ENCODE peak calls at places on chromosome 5, in seven cellular contexts. One of them, this sample, is unnamed.

GRCh38 chr5:133611357-133612020 is 852 bp downstream of the FSTL4 start:
- DNase-seq in non-pigmented ciliary epithelial cell: no peak
- DNase-seq in GM12865: no peak
- DNase-seq in hippocampal formation: no peak
- DNase-seq in D341Med: peak; percentile 63
- DNase-seq in stimulated activated CD8-positive, alpha-beta memory T cell treated with anti-CD3 and anti-CD28 coated beads, Interleukin-7, amount 100 ng/mL, for 24 hours: no peak
- DNase-seq in foreskin keratinocyte: no peak
- DNase-seq in this sample: no peak

GRCh38 chr5:92963801-92964200 is 617.2 kb downstream of the NR2F1-AS1 start:
- DNase-seq in non-pigmented ciliary epithelial cell: no peak
- DNase-seq in GM12865: no peak
- DNase-seq in hippocampal formation: no peak
- DNase-seq in D341Med: no peak
- DNase-seq in stimulated activated CD8-positive, alpha-beta memory T cell treated with anti-CD3 and anti-CD28 coated beads, Interleukin-7, amount 100 ng/mL, for 24 hours: no peak
- DNase-seq in foreskin keratinocyte: no peak
- DNase-seq in this sample: no peak

GRCh38 chr5:178216779-178217178 is 12.4 kb downstream of the HNRNPAB start:
- DNase-seq in non-pigmented ciliary epithelial cell: no peak
- DNase-seq in GM12865: no peak
- DNase-seq in hippocampal formation: no peak
- DNase-seq in D341Med: no peak
- DNase-seq in stimulated activated CD8-positive, alpha-beta memory T cell treated with anti-CD3 and anti-CD28 coated beads, Interleukin-7, amount 100 ng/mL, for 24 hours: no peak
- DNase-seq in foreskin keratinocyte: no peak
- DNase-seq in this sample: no peak

GRCh38 chr5:110909950-110910349 is 161.6 kb upstream of the TSLP start:
- DNase-seq in non-pigmented ciliary epithelial cell: no peak
- DNase-seq in GM12865: no peak
- DNase-seq in hippocampal formation: no peak
- DNase-seq in D341Med: no peak
- DNase-seq in stimulated activated CD8-positive, alpha-beta memory T cell treated with anti-CD3 and anti-CD28 coated beads, Interleukin-7, amount 100 ng/mL, for 24 hours: no peak
- DNase-seq in foreskin keratinocyte: no peak
- DNase-seq in this sample: no peak

GRCh38 chr5:167797933-167798332 is 493.5 kb upstream of the WWC1 start:
- DNase-seq in non-pigmented ciliary epithelial cell: no peak
- DNase-seq in GM12865: no peak
- DNase-seq in hippocampal formation: no peak
- DNase-seq in D341Med: no peak
- DNase-seq in stimulated activated CD8-positive, alpha-beta memory T cell treated with anti-CD3 and anti-CD28 coated beads, Interleukin-7, amount 100 ng/mL, for 24 hours: no peak
- DNase-seq in foreskin keratinocyte: peak; percentile 50
- DNase-seq in this sample: no peak

GRCh38 chr5:125152036-125152435 is 405.6 kb upstream of the ZNF608 start:
- DNase-seq in non-pigmented ciliary epithelial cell: no peak
- DNase-seq in GM12865: no peak
- DNase-seq in hippocampal formation: no peak
- DNase-seq in D341Med: no peak
- DNase-seq in stimulated activated CD8-positive, alpha-beta memory T cell treated with anti-CD3 and anti-CD28 coated beads, Interleukin-7, amount 100 ng/mL, for 24 hours: no peak
- DNase-seq in foreskin keratinocyte: no peak
- DNase-seq in this sample: no peak

GRCh38 chr5:1914471-1914870 is 31.7 kb upstream of the IRX4 start:
- DNase-seq in non-pigmented ciliary epithelial cell: no peak
- DNase-seq in GM12865: no peak
- DNase-seq in hippocampal formation: no peak
- DNase-seq in D341Med: no peak
- DNase-seq in stimulated activated CD8-positive, alpha-beta memory T cell treated with anti-CD3 and anti-CD28 coated beads, Interleukin-7, amount 100 ng/mL, for 24 hours: no peak
- DNase-seq in foreskin keratinocyte: no peak
- DNase-seq in this sample: no peak

GRCh38 chr5:24347206-24347605 is 297.6 kb downstream of the CDH10 start:
- DNase-seq in non-pigmented ciliary epithelial cell: no peak
- DNase-seq in GM12865: no peak
- DNase-seq in hippocampal formation: no peak
- DNase-seq in D341Med: no peak
- DNase-seq in stimulated activated CD8-positive, alpha-beta memory T cell treated with anti-CD3 and anti-CD28 coated beads, Interleukin-7, amount 100 ng/mL, for 24 hours: no peak
- DNase-seq in foreskin keratinocyte: peak; percentile 9
- DNase-seq in this sample: no peak

GRCh38 chr5:110965773-110966581 is 105.5 kb upstream of the TSLP start:
- DNase-seq in non-pigmented ciliary epithelial cell: no peak
- DNase-seq in GM12865: no peak
- DNase-seq in hippocampal formation: peak; percentile 14
- DNase-seq in D341Med: no peak
- DNase-seq in stimulated activated CD8-positive, alpha-beta memory T cell treated with anti-CD3 and anti-CD28 coated beads, Interleukin-7, amount 100 ng/mL, for 24 hours: no peak
- DNase-seq in foreskin keratinocyte: peak; percentile 88
- DNase-seq in this sample: no peak

GRCh38 chr5:134649163-134649916 is 755 bp downstream of the SEC24A start:
- DNase-seq in non-pigmented ciliary epithelial cell: no peak
- DNase-seq in GM12865: peak; percentile 14
- DNase-seq in hippocampal formation: no peak
- DNase-seq in D341Med: no peak
- DNase-seq in stimulated activated CD8-positive, alpha-beta memory T cell treated with anti-CD3 and anti-CD28 coated beads, Interleukin-7, amount 100 ng/mL, for 24 hours: no peak
- DNase-seq in foreskin keratinocyte: no peak
- DNase-seq in this sample: no peak

This sample was measured in substantia nigra.